ENCODE peak calls at places on chromosomes 11 and 22, in five cellular contexts. One of them, this sample, is unnamed.

GRCh38 chr11:122706261-122706660 is 50.7 kb downstream of the UBASH3B start:
- DNase-seq in psoas muscle: no peak
- DNase-seq in CD4-positive, alpha-beta memory T cell: no peak
- DNase-seq in SK-N-SH: no peak
- DNase-seq in sigmoid colon: no peak
- DNase-seq in this sample: no peak

GRCh38 chr22:49492308-49492707 is 335.4 kb downstream of the BRD1 start:
- DNase-seq in psoas muscle: no peak
- DNase-seq in CD4-positive, alpha-beta memory T cell: no peak
- DNase-seq in SK-N-SH: no peak
- DNase-seq in sigmoid colon: no peak
- DNase-seq in this sample: no peak

GRCh38 chr11:74055938-74056337 is 47.1 kb upstream of the UCP3 start:
- DNase-seq in psoas muscle: no peak
- DNase-seq in CD4-positive, alpha-beta memory T cell: no peak
- DNase-seq in SK-N-SH: no peak
- DNase-seq in sigmoid colon: no peak
- DNase-seq in this sample: no peak

GRCh38 chr11:32334822-32335221 is 100.5 kb downstream of the WT1 start:
- DNase-seq in psoas muscle: no peak
- DNase-seq in CD4-positive, alpha-beta memory T cell: no peak
- DNase-seq in SK-N-SH: no peak
- DNase-seq in sigmoid colon: no peak
- DNase-seq in this sample: no peak

GRCh38 chr22:50599816-50600454 is 658 bp upstream of the MAPK8IP2 start:
- DNase-seq in psoas muscle: peak; percentile 51
- DNase-seq in CD4-positive, alpha-beta memory T cell: peak; percentile 64
- DNase-seq in SK-N-SH: peak; percentile 70
- DNase-seq in sigmoid colon: peak; percentile 72
- DNase-seq in this sample: peak; percentile 56

GRCh38 chr11:44313701-44314489 is 4.0 kb upstream of the ALX4 start:
- DNase-seq in psoas muscle: no peak
- DNase-seq in CD4-positive, alpha-beta memory T cell: no peak
- DNase-seq in SK-N-SH: no peak
- DNase-seq in sigmoid colon: no peak
- DNase-seq in this sample: no peak

GRCh38 chr11:87859583-87859982 is 315.7 kb downstream of the RAB38 start:
- DNase-seq in psoas muscle: no peak
- DNase-seq in CD4-positive, alpha-beta memory T cell: no peak
- DNase-seq in SK-N-SH: no peak
- DNase-seq in sigmoid colon: no peak
- DNase-seq in this sample: no peak

GRCh38 chr22:48431014-48431413 is 1396.7 kb downstream of the BRD1 start:
- DNase-seq in psoas muscle: no peak
- DNase-seq in CD4-positive, alpha-beta memory T cell: no peak
- DNase-seq in SK-N-SH: no peak
- DNase-seq in sigmoid colon: no peak
- DNase-seq in this sample: no peak

GRCh38 chr11:85694385-85694980 is 8.5 kb upstream of the CCDC89 start:
- DNase-seq in psoas muscle: no peak
- DNase-seq in CD4-positive, alpha-beta memory T cell: peak; percentile 43
- DNase-seq in SK-N-SH: peak; percentile 31
- DNase-seq in sigmoid colon: no peak
- DNase-seq in this sample: no peak

GRCh38 chr11:61460986-61461385 is 31.1 kb downstream of the SDHAF2 start:
- DNase-seq in psoas muscle: no peak
- DNase-seq in CD4-positive, alpha-beta memory T cell: no peak
- DNase-seq in SK-N-SH: no peak
- DNase-seq in sigmoid colon: no peak
- DNase-seq in this sample: no peak

GRCh38 chr11:125062931-125063428 is at the start of gene SLC37A2:
- DNase-seq in psoas muscle: peak; percentile 79
- DNase-seq in CD4-positive, alpha-beta memory T cell: peak; percentile 21
- DNase-seq in SK-N-SH: peak; percentile 91
- DNase-seq in sigmoid colon: peak; percentile 83
- DNase-seq in this sample: peak; percentile 70

GRCh38 chr22:33354928-33355327 is 296.7 kb upstream of the SYN3 start:
- DNase-seq in psoas muscle: no peak
- DNase-seq in CD4-positive, alpha-beta memory T cell: no peak
- DNase-seq in SK-N-SH: no peak
- DNase-seq in sigmoid colon: no peak
- DNase-seq in this sample: no peak

GRCh38 chr22:46569848-46570695 is 32.7 kb upstream of the CELSR1 start:
- DNase-seq in psoas muscle: no peak
- DNase-seq in CD4-positive, alpha-beta memory T cell: no peak
- DNase-seq in SK-N-SH: no peak
- DNase-seq in sigmoid colon: peak; percentile 39
- DNase-seq in this sample: peak; percentile 8

GRCh38 chr11:2857276-2857675 is 28.3 kb downstream of the CDKN1C start:
- DNase-seq in psoas muscle: no peak
- DNase-seq in CD4-positive, alpha-beta memory T cell: no peak
- DNase-seq in SK-N-SH: no peak
- DNase-seq in sigmoid colon: no peak
- DNase-seq in this sample: no peak

GRCh38 chr11:89608234-89608966 is 101.7 kb upstream of the TRIM77 start:
- DNase-seq in psoas muscle: no peak
- DNase-seq in CD4-positive, alpha-beta memory T cell: no peak
- DNase-seq in SK-N-SH: no peak
- DNase-seq in sigmoid colon: no peak
- DNase-seq in this sample: no peak

GRCh38 chr11:34999453-34999852 is 83.0 kb downstream of the PDHX start:
- DNase-seq in psoas muscle: no peak
- DNase-seq in CD4-positive, alpha-beta memory T cell: no peak
- DNase-seq in SK-N-SH: no peak
- DNase-seq in sigmoid colon: no peak
- DNase-seq in this sample: no peak

GRCh38 chr11:35005156-35005780 is 88.8 kb downstream of the PDHX start:
- DNase-seq in psoas muscle: no peak
- DNase-seq in CD4-positive, alpha-beta memory T cell: no peak
- DNase-seq in SK-N-SH: no peak
- DNase-seq in sigmoid colon: no peak
- DNase-seq in this sample: no peak

GRCh38 chr11:35006389-35007128 is 90.1 kb downstream of the PDHX start:
- DNase-seq in psoas muscle: no peak
- DNase-seq in CD4-positive, alpha-beta memory T cell: peak; percentile 11
- DNase-seq in SK-N-SH: no peak
- DNase-seq in sigmoid colon: no peak
- DNase-seq in this sample: no peak

GRCh38 chr11:35007277-35007676 is 90.9 kb downstream of the PDHX start:
- DNase-seq in psoas muscle: no peak
- DNase-seq in CD4-positive, alpha-beta memory T cell: no peak
- DNase-seq in SK-N-SH: no peak
- DNase-seq in sigmoid colon: no peak
- DNase-seq in this sample: no peak

DNA sequence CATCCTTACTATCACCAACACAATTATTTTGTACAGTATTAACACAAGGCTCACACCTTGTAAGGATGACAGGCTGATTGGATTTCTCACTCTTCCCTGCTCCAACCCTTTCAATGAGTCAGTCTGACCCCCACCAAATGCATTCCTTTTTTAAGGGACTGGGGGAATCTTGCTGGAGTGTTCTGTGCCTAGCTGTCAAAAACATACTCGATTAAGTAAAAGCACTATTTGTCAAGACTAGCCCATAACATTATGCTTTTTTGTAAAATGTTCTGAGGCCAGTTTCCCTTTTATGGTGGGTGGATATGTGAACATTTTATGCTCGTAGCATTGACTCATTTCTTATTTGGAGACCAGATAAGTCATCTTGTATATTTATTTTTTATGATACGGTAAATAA is 87.2 kb downstream of the PDHX start:
- DNase-seq in psoas muscle: no peak
- DNase-seq in CD4-positive, alpha-beta memory T cell: no peak
- DNase-seq in SK-N-SH: no peak
- DNase-seq in sigmoid colon: no peak
- DNase-seq in this sample: no peak
- H3K27ac ChIP-seq in psoas muscle: no peak overlapping the region
- H3K27ac ChIP-seq in CD4-positive, alpha-beta memory T cell: no peak overlapping the region
- H3K27ac ChIP-seq in SK-N-SH: no peak overlapping the region
- H3K27ac ChIP-seq in sigmoid colon: no peak overlapping the region
- H3K27ac ChIP-seq in this sample: no peak overlapping the region

GRCh38 chr11:94802501-94802900 is 34.3 kb downstream of the AMOTL1 start:
- DNase-seq in psoas muscle: no peak
- DNase-seq in CD4-positive, alpha-beta memory T cell: no peak
- DNase-seq in SK-N-SH: no peak
- DNase-seq in sigmoid colon: no peak
- DNase-seq in this sample: no peak
- H3K27ac ChIP-seq in psoas muscle: peak overlapping the region; percentile 92
- H3K27ac ChIP-seq in CD4-positive, alpha-beta memory T cell: no peak overlapping the region
- H3K27ac ChIP-seq in SK-N-SH: no peak overlapping the region
- H3K27ac ChIP-seq in sigmoid colon: peak overlapping the region; percentile 33
- H3K27ac ChIP-seq in this sample: peak overlapping the region; percentile 25

DNA sequence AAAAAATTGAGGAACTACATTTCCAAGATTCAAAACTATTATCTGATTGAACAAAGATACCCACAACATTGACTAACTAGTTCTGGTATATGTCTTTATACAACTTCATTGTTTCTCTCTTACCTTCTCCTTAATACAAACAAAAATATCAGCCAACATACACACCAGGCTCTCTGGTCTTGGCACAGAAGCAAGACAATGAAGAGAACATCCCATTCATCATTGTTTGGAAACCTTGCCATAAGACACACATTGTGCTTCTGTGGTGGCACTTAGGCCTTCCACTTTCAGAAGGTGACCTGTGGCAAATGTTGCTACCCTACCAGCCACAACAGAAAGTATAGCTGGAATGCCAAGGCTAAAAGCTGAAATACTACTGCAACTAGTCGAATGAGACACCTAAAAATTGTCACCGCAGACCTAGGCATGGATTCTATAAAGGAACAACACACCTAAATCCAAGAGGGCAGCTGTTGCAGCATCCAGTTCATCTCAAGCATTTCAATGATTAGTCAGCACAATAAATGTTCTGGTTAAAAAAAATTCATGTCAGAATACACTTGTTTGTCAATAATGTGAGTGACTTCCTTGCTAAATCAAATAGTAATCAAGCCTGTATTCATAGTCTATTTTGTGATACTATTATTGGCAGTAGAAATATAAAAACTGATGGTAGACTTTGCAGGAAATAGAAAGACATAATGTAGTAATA is 26.3 kb downstream of the MAP6 start:
- DNase-seq in psoas muscle: no peak
- DNase-seq in CD4-positive, alpha-beta memory T cell: no peak
- DNase-seq in SK-N-SH: no peak
- DNase-seq in sigmoid colon: no peak
- DNase-seq in this sample: no peak
- H3K27ac ChIP-seq in psoas muscle: no peak overlapping the region
- H3K27ac ChIP-seq in CD4-positive, alpha-beta memory T cell: no peak overlapping the region
- H3K27ac ChIP-seq in SK-N-SH: peak overlapping the region; percentile 55
- H3K27ac ChIP-seq in sigmoid colon: no peak overlapping the region
- H3K27ac ChIP-seq in this sample: no peak overlapping the region

GRCh38 chr11:115501895-115502589 is 2.2 kb downstream of the CADM1 start:
- DNase-seq in psoas muscle: no peak
- DNase-seq in CD4-positive, alpha-beta memory T cell: no peak
- DNase-seq in SK-N-SH: peak; percentile 42
- DNase-seq in sigmoid colon: no peak
- DNase-seq in this sample: no peak

GRCh38 chr11:115503886-115504278 is 333 bp downstream of the CADM1 start:
- DNase-seq in psoas muscle: no peak
- DNase-seq in CD4-positive, alpha-beta memory T cell: no peak
- DNase-seq in SK-N-SH: peak; percentile 64
- DNase-seq in sigmoid colon: no peak
- DNase-seq in this sample: no peak

GRCh38 chr11:115502636-115503082 is 1.6 kb downstream of the CADM1 start:
- DNase-seq in psoas muscle: peak; percentile 14
- DNase-seq in CD4-positive, alpha-beta memory T cell: no peak
- DNase-seq in SK-N-SH: no peak
- DNase-seq in sigmoid colon: no peak
- DNase-seq in this sample: no peak

GRCh38 chr11:115504279-115505158 is at the start of gene CADM1:
- DNase-seq in psoas muscle: peak; percentile 92
- DNase-seq in CD4-positive, alpha-beta memory T cell: peak; percentile 78
- DNase-seq in SK-N-SH: peak; percentile 96
- DNase-seq in sigmoid colon: peak; percentile 97
- DNase-seq in this sample: peak; percentile 92

DNA sequence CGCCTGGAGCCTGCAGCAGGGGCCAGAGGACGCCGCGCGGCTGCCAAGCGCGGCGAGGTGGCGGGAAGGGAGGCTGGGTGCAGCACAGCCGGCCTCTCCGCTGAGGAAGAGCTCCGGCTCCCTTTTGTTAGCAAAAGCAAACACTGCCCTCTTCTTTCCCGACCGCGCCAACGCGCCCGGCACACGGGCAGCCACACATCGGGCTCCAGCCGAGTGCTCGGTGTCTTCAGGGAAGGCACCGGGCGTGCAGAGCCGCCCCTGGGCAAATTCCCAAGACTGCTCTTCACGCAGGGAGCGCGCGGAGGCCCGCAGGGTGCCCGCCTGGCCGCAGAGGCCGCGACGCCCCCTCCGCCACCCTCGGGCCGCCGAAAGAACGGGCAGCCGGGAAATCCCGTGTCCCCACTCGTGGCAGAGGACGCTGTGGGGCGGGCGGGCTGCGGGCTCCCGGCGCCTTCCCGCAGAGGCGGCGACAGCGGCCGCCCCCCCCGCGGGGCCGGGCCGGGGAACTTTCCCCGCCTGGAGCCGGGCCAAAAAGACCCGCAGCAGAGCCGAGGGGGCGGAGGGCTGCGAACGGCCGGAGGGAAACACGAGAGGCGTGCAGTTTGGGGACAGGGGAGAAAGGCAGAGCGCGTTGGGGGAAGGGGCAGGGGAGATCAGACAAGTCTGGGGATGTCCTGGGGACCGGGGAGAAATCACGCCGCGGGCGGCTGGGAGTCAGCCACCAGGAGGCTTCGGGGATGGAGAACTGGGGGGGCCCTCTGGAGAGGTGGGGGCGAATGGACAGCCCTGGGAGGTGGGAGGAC is 931 bp downstream of the CADM1 start:
- DNase-seq in psoas muscle: peak; percentile 64
- DNase-seq in CD4-positive, alpha-beta memory T cell: peak; percentile 9
- DNase-seq in SK-N-SH: peak; percentile 74
- DNase-seq in sigmoid colon: peak; percentile 81
- DNase-seq in this sample: peak; percentile 61
- H3K27ac ChIP-seq in psoas muscle: peak overlapping the region; percentile 83
- H3K27ac ChIP-seq in CD4-positive, alpha-beta memory T cell: no peak overlapping the region
- H3K27ac ChIP-seq in SK-N-SH: peak overlapping the region; percentile 93
- H3K27ac ChIP-seq in sigmoid colon: peak overlapping the region; percentile 85
- H3K27ac ChIP-seq in this sample: peak overlapping the region; percentile 94

DNA sequence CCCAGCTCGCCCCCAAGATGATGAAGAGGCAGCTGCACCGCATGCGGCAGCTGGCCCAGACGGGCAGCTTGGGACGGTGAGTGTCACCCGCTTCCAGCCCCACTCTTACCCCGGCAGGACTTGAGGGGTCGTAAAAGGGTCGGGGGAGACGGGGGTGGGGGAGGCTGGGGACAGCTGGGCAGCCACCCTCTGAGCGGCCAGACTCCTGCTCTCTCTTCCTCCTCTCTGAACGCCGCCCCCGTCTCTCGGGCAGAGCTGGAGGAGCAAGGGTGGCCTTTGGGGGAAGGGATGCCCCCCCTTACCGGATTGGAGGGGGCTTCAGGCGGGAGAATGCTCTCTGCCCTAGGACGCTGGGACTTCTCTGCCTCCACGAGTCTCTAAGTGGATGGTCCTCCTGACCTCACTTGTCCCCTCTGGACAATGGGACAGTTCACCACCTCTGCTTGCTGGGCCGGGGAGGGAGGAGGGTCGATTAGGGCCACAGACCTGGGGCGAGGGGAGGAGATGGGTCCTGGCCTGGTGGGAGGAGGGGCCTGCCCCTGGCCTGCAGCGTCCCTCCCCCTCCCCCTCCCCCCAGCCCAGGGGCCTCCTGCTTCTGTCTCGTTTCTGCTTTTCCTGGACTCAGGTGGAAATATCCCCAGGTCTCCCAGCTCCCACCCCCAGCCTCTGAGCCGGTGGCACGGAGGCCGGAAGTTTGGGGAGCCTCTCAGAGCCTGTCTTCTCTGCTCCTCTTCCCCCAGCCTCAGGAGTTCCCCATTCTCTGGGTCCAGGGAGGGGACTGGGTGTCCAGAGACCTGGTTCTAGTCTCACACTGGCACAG is 512 bp downstream of the SH3BP1 start:
- DNase-seq in psoas muscle: no peak
- DNase-seq in CD4-positive, alpha-beta memory T cell: no peak
- DNase-seq in SK-N-SH: peak; percentile 77
- DNase-seq in sigmoid colon: no peak
- DNase-seq in this sample: no peak
- H3K27ac ChIP-seq in psoas muscle: no peak overlapping the region
- H3K27ac ChIP-seq in CD4-positive, alpha-beta memory T cell: peak overlapping the region; percentile 64
- H3K27ac ChIP-seq in SK-N-SH: peak overlapping the region; percentile 68
- H3K27ac ChIP-seq in sigmoid colon: peak overlapping the region; percentile 60
- H3K27ac ChIP-seq in this sample: peak overlapping the region; percentile 52

This sample was measured in left ventricle myocardium inferior.